ENCODE peak calls at places on chromosomes 12 and 14, in four cellular contexts. C, B, I and U are unnamed samples.

GRCh38 chr12:108511633-108512540 is 3.2 kb upstream of the FICD start:
- DNase-seq in C (peak), B (peak), I (peak), U (peak)

GRCh38 chr14:23545740-23546411 is 5.7 kb downstream of the ZFHX2 start:
- DNase-seq in C (no peak), B (no peak), I (no peak), U (no peak)

GRCh38 chr12:132409495-132410295 is 80.3 kb upstream of the FBRSL1 start:
- DNase-seq in C (no peak), B (no peak), I (no peak), U (no peak)

GRCh38 chr12:14187966-14188365 is 177.5 kb upstream of the ATF7IP start:
- DNase-seq in C (no peak), B (no peak), I (no peak), U (no peak)

GRCh38 chr12:122891661-122892525 is 4.0 kb downstream of the VPS37B start:
- DNase-seq in C (peak), B (peak), I (peak), U (peak)

GRCh38 chr12:54356951-54357356 is 7.3 kb downstream of the GPR84 start:
- DNase-seq in C (peak), B (peak), I (no peak), U (peak)

GRCh38 chr14:24630872-24631477 is 3.0 kb downstream of the GZMB start:
- DNase-seq in C (no peak), B (no peak), I (peak), U (no peak)

GRCh38 chr12:132610051-132610759 is at the start of gene LRCOL1:
- DNase-seq in C (peak), B (peak), I (peak), U (no peak)

GRCh38 chr12:104707794-104708558 is 250.1 kb downstream of the SLC41A2 start:
- DNase-seq in C (no peak), B (no peak), I (no peak), U (no peak)

GRCh38 chr12:104708891-104709290 is 249.2 kb downstream of the SLC41A2 start:
- DNase-seq in C (no peak), B (peak), I (no peak), U (no peak)

GRCh38 chr12:104704224-104704623 is 247.5 kb downstream of the CHST11 start:
- DNase-seq in C (no peak), B (peak), I (no peak), U (peak)

GRCh38 chr12:104709692-104710435 is 248.2 kb downstream of the SLC41A2 start:
- DNase-seq in C (peak), B (no peak), I (no peak), U (no peak)

DNA sequence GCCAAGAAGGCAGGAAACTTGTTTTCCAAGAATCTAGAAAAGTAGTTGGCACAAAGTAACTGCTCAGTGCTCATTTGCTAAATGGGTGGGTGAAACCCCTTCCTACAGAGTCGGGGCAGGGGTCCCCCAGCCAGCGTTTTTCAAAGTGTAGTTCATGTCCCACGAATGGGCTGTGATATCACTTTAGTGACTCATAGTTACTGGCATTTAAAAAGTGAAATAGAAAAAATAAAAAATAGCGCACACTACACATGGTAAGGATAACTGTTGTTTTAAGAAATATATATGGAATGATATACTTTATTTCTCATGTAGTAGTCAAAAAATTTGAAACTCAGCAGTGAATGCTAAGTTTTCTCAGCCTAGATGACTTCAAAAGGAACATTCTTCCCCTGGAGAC is 250.4 kb downstream of the CHST11 start:
- DNase-seq in C (no peak), B (no peak), I (peak), U (no peak)
- H3K9ac ChIP-seq in C (peak), B (no peak), I (no peak), U (no peak)

DNA sequence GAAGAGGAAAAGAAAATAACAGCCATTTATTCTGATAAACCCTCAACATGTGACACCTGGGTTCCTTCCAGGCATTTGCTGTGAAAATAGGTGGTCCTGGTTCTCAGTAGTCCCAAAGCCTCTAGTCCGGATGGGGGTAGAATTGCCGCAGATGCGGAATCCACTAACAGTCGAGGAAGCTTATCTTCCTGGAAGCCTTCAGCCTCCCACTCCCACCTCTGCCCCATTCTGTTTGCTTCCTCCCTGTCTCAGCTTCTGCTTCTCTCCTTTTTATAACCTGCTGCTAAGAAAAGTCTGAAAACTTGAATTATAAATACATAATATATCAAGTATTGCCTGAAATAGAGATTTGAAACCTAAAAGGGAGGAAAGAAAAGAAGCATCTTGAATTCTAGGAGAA is 14.0 kb upstream of the MAP3K9 start:
- DNase-seq in C (no peak), B (no peak), I (no peak), U (no peak)
- H3K4ac ChIP-seq in C (no peak), B (no peak), I (no peak), U (no peak)

GRCh38 chr14:64963611-64964010 is 8.5 kb downstream of the RAB15 start:
- DNase-seq in C (no peak), B (no peak), I (no peak), U (no peak)

GRCh38 chr14:64958743-64959142 is 13.4 kb downstream of the RAB15 start:
- DNase-seq in C (no peak), B (no peak), I (no peak), U (no peak)

GRCh38 chr14:64958201-64958600 is 13.9 kb downstream of the RAB15 start:
- DNase-seq in C (no peak), B (no peak), I (no peak), U (no peak)

GRCh38 chr14:64956697-64957412 is 14.3 kb upstream of the GPX2 start:
- DNase-seq in C (no peak), B (no peak), I (no peak), U (no peak)

DNA sequence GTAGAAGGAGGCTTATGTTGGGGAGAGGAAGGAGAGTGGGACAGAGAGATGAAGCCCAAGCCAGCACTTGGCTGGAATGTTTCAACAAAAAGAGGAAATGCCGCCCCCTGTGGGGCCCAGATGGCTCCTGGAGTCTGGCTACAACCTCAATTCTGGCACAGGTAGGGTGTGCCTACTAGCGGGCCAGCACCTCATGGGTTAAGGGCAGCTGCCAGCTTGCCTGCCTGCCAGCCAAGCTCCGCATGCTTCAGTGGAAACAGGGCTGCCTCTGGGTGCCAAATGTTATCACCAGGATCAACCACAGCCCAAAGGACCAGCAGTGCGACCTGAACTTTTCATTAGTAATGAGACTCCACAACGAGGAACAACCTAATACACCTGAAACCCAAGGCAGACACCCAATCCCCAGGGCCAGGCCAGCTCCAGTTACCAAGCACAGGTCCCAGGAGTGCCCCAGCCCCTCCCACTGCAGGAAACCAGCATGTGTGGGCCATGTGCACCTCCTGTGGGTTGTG is 11.3 kb downstream of the RAB15 start:
- DNase-seq in C (no peak), B (peak), I (no peak), U (peak)
- H2AK5ac ChIP-seq in C (no peak), B (no peak), I (no peak), U (no peak)

GRCh38 chr14:22105643-22106042 is 432.0 kb upstream of the OR4E1 start:
- DNase-seq in C (no peak), B (no peak), I (no peak), U (no peak)
- H3K9ac ChIP-seq in C (no peak), B (no peak), I (no peak), U (no peak)

GRCh38 chr14:96511146-96511545 is 9.0 kb downstream of the PAPOLA start:
- DNase-seq in C (no peak), B (no peak), I (no peak), U (no peak)
- H3K4ac ChIP-seq in C (no peak), B (no peak), I (no peak), U (no peak)

GRCh38 chr14:68523994-68524725 is 268.7 kb downstream of the ZFP36L1 start:
- DNase-seq in C (no peak), B (no peak), I (no peak), U (no peak)

GRCh38 chr14:68527329-68527851 is 265.5 kb downstream of the ZFP36L1 start:
- DNase-seq in C (peak), B (no peak), I (no peak), U (peak)

GRCh38 chr14:68525516-68525915 is 267.4 kb downstream of the ZFP36L1 start:
- DNase-seq in C (no peak), B (no peak), I (no peak), U (no peak)

GRCh38 chr14:68528031-68528687 is 264.7 kb downstream of the ZFP36L1 start:
- DNase-seq in C (no peak), B (no peak), I (no peak), U (no peak)

DNA sequence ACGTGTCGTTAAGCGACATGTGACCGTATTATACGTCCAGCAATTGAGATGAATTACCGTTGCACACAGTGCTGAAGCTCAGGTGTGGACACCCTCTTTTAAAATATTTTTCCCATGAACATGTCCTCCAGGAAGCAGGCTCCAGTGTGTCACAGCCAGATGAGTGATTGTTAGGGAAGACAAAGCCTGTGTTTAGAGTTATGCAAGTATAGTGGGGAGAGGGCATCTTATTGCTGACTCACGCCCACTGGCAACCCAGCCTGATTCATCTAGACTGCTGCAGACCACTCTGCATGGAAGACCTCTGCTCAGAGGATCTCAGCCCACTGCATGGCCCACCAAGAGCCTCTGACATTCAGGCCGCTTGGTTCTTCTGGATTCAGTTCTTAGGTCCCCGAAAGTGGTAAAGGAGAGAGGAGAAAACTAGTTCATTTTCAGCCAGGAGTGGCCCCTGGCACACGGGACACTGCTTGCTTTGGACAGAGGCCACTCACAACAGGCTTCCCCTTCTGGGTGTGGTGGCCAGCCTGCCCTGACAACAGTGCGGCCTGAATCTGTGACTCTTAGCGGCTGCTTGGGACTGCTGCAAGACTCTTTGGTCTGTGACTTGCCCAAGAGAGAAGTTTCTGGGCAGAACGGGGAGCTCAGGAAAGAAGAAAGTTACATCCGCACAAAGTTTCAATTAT is 266.3 kb downstream of the ZFP36L1 start:
- DNase-seq in C (no peak), B (no peak), I (no peak), U (no peak)
- H2AK5ac ChIP-seq in C (no peak), B (no peak), I (peak), U (no peak)